ENCODE peak calls at places on chromosome 19, in five cellular contexts. G, L, K, H and B are unnamed samples.

GRCh38 chr19:15122331-15123030 is 15.3 kb downstream of the SYDE1 start:
- DNase-seq in K (no peak), G (no peak), H (no peak), L (no peak), B (no peak)

GRCh38 chr19:49767967-49768581 is 1.3 kb downstream of the AP2A1 start:
- DNase-seq in K (no peak), G (no peak), H (no peak), L (no peak), B (no peak)

GRCh38 chr19:2148482-2149135 is 2.8 kb downstream of the AP3D1 start:
- DNase-seq in H (no peak), G (no peak), K (no peak), L (no peak), B (no peak)

GRCh38 chr19:1424182-1424955 is 13.8 kb upstream of the RPS15 start:
- DNase-seq in G (no peak), K (no peak), H (no peak), L (no peak), B (no peak)

GRCh38 chr19:38739440-38740251 is 4.6 kb downstream of the CAPN12 start:
- DNase-seq in L (no peak), K (no peak), H (no peak), G (no peak), B (no peak)

GRCh38 chr19:43798546-43799409 is 3.5 kb downstream of the LYPD5 start:
- DNase-seq in L (peak; percentile 90), H (no peak), K (no peak), G (no peak), B (peak; percentile 57)

GRCh38 chr19:53659292-53659691 is 27.5 kb downstream of the DPRX start:
- DNase-seq in L (peak; percentile 78), K (no peak), H (no peak), G (no peak), B (no peak)

GRCh38 chr19:4556574-4557185 is 2.8 kb downstream of the SEMA6B start:
- DNase-seq in G (no peak), L (peak; percentile 92), H (peak; percentile 31), K (peak; percentile 70), B (peak; percentile 67)

GRCh38 chr19:41977916-41978315 is 16.1 kb downstream of the ATP1A3 start:
- DNase-seq in K (no peak), G (no peak), L (peak; percentile 17), H (no peak), B (no peak)

GRCh38 chr19:32351807-32352630 is 6.6 kb downstream of the ZNF507 start:
- DNase-seq in L (no peak), K (no peak), G (peak; percentile 29), H (no peak), B (no peak)

GRCh38 chr19:13633109-13633508 is 126.8 kb upstream of the CACNA1A start:
- DNase-seq in H (no peak), L (peak; percentile 49), K (no peak), G (peak; percentile 3), B (no peak)

GRCh38 chr19:43464089-43464775 is 1.2 kb downstream of the LYPD3 start:
- DNase-seq in K (peak; percentile 82), G (no peak), H (no peak), L (no peak), B (peak; percentile 87)

GRCh38 chr19:14979136-14979497 is 547 bp downstream of the SLC1A6 start:
- DNase-seq in K (no peak), G (no peak), H (no peak), L (peak; percentile 41), B (no peak)

GRCh38 chr19:5947435-5947834 is 30.5 kb downstream of the RANBP3 start:
- DNase-seq in L (no peak), H (no peak), K (no peak), G (peak; percentile 57), B (no peak)

GRCh38 chr19:29544656-29545360 is 19.0 kb downstream of the VSTM2B start:
- DNase-seq in G (no peak), K (no peak), L (peak; percentile 5), H (no peak), B (no peak)

GRCh38 chr19:2550431-2551171 is 74.7 kb downstream of the GADD45B start:
- DNase-seq in G (no peak), L (peak; percentile 47), K (no peak), H (no peak), B (no peak)

GRCh38 chr19:5103061-5103701 is 134.3 kb downstream of the KDM4B start:
- DNase-seq in H (no peak), L (no peak), K (no peak), G (no peak), B (no peak)

GRCh38 chr19:46181386-46181774 is 33.3 kb downstream of the IGFL2 start:
- DNase-seq in L (no peak), H (no peak), G (no peak), K (no peak), B (no peak)

GRCh38 chr19:50795665-50796073 is 5.5 kb downstream of the ACP4 start:
- DNase-seq in G (no peak), H (peak; percentile 56), K (no peak), L (no peak), B (no peak)

GRCh38 chr19:50796634-50797428 is 6.6 kb downstream of the ACP4 start:
- DNase-seq in L (no peak), H (no peak), K (no peak), G (no peak), B (no peak)

GRCh38 chr19:50797429-50798115 is 7.4 kb downstream of the ACP4 start:
- DNase-seq in L (no peak), K (no peak), G (no peak), H (no peak), B (no peak)

GRCh38 chr19:50794778-50795664 is 4.8 kb downstream of the ACP4 start:
- DNase-seq in L (no peak), G (no peak), K (peak; percentile 44), H (peak; percentile 70), B (no peak)

GRCh38 chr19:50796128-50796633 is 6.0 kb downstream of the ACP4 start:
- DNase-seq in H (peak; percentile 51), L (no peak), G (no peak), K (no peak), B (peak; percentile 37)
- TF ChIP-seq CTCF in H (no peak), L (peak; percentile 31), G (no peak), K (no peak), B (peak; percentile 10)

GRCh38 chr19:17419154-17419490 is 725 bp upstream of the MVB12A start:
- DNase-seq in H (no peak), G (no peak), K (no peak), L (no peak), B (no peak)

GRCh38 chr19:17421942-17422341 is 2.1 kb downstream of the MVB12A start:
- DNase-seq in G (no peak), L (no peak), K (no peak), H (no peak), B (no peak)

GRCh38 chr19:17418710-17419109 is 1.1 kb upstream of the MVB12A start:
- DNase-seq in L (no peak), G (no peak), H (no peak), K (no peak), B (no peak)

GRCh38 chr19:17419491-17420266 is at the start of gene MVB12A:
- DNase-seq in K (peak; percentile 99), L (peak; percentile 99), H (peak; percentile 99), G (peak; percentile 98), B (peak; percentile 99)

GRCh38 chr19:17420267-17420924 is 549 bp downstream of the MVB12A start:
- DNase-seq in K (peak; percentile 48), H (peak; percentile 46), G (no peak), L (peak; percentile 59), B (peak; percentile 57)
- TF ChIP-seq CTCF in K (no peak), H (no peak), G (peak; percentile 19), L (peak; percentile 37), B (no peak)

GRCh38 chr19:48330012-48330681 is 4.8 kb downstream of the EMP3 start:
- DNase-seq in G (no peak), K (peak; percentile 75), H (peak; percentile 95), L (peak; percentile 92), B (peak; percentile 83)
- TF ChIP-seq CTCF in G (no peak), K (no peak), H (no peak), L (peak; percentile 30), B (no peak)

GRCh38 chr19:16970821-16971220 is 55.8 kb downstream of the CPAMD8 start:
- DNase-seq in G (no peak), L (no peak), K (no peak), H (no peak), B (no peak)

DNA sequence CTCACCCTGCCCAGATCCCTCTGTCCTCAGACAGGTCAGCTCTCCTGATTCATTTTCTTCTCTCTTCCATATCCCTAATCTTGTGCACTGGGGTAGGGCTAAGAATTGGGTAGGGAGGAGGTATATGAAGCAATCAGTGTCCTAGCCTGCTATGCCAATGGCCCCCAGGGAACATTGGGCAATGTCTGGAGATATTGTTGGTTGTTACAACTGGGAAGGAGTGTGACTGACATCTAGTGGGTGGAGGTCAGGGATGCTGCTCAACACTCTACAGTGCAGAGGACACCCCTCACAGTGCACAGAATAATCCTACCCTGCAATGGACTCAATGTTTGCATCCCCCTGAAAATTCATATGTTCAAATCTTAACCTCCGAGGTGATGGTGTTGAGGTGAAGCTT is 57.5 kb downstream of the CPAMD8 start:
- DNase-seq in K (no peak), H (peak; percentile 19), L (no peak), G (peak; percentile 9), B (no peak)
- TF ChIP-seq CTCF in K (peak; percentile 27), H (peak; percentile 35), L (peak; percentile 51), G (peak; percentile 19), B (no peak)

DNA sequence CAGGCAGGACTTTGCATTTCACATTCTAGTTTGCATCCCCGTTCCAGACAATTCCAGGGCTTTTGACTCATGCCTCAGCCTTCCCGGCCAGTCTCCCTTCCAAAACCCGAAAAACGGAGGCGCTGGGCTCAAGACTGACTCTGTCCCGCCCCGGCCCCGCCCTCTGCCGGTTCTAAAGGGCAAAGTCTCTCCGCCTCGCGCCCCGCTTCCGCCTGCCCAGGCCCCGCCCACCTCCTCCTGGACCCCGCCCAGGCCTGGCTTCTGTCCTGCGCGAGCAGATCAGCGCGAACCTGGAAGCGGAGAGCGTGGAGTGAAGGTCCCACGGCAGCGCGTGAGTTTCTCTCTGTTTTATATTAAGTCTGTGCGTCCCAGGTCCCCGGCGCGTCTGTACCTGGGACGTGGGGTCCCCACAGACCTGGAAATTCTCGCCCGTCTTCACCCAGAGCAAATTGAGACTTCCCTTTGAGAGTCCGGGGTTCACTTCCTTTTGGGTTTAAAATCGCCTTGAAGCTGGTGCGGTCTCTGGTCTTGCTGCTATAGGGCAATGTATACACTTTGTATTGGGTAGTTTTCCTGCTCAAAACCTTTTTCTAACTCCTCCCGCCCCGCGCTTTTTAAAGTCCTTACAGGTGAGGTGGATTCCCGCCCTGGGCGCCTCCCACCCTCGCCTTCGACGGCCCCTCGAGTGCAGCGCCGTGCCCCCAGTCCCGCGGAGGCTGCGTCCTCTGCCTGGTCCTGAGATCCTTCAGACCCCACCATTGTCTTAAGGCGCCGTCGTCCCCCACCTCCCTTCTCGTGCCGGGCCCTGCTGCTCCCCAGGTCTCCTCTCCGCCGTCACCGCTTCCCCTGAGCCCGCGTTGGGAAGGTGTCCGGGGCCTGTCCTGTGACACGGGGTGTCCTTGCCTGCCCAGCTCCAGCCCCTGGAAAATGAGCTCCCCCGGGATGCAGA is 31.2 kb downstream of the ZNF701 start:
- DNase-seq in L (peak; percentile 94), H (peak; percentile 93), G (peak; percentile 81), K (peak; percentile 92), B (peak; percentile 94)
- TF ChIP-seq CTCF in L (peak; percentile 62), H (peak; percentile 28), G (peak; percentile 54), K (peak; percentile 13), B (peak; percentile 27)